ENCODE peak calls at places on chromosomes 11 and 22, in seven cellular contexts. One of them, this sample, is unnamed.

GRCh38 chr11:10651579-10652361 is 41.8 kb downstream of the IRAG1 start:
- DNase-seq in hippocampal formation: no peak
- DNase-seq in HS-27A: no peak
- DNase-seq in activated T-cell treated with anti-CD3 and anti-CD28 coated beads, Interleukin-2, amount 50 U/mL, for 24 hours: no peak
- DNase-seq in stimulated activated CD4-positive, alpha-beta T cell treated with anti-CD3 and anti-CD28 coated beads, Interleukin-4, amount 100 ng/mL, for 48 hours: no peak
- DNase-seq in stimulated activated CD8-positive, alpha-beta memory T cell treated with anti-CD3 and anti-CD28 coated beads, Interleukin-15, amount 100 ng/mL, for 48 hours: no peak
- DNase-seq in cardiac fibroblast: no peak
- DNase-seq in this sample: no peak

GRCh38 chr11:76550781-76551180 is 106.0 kb downstream of the EMSY start:
- DNase-seq in activated T-cell treated with anti-CD3 and anti-CD28 coated beads, Interleukin-2, amount 50 U/mL, for 24 hours: no peak
- DNase-seq in HS-27A: no peak
- DNase-seq in hippocampal formation: no peak
- DNase-seq in stimulated activated CD4-positive, alpha-beta T cell treated with anti-CD3 and anti-CD28 coated beads, Interleukin-4, amount 100 ng/mL, for 48 hours: no peak
- DNase-seq in stimulated activated CD8-positive, alpha-beta memory T cell treated with anti-CD3 and anti-CD28 coated beads, Interleukin-15, amount 100 ng/mL, for 48 hours: no peak
- DNase-seq in cardiac fibroblast: peak; percentile 50
- DNase-seq in this sample: no peak

GRCh38 chr11:29328961-29329441 is 687.8 kb downstream of the KCNA4 start:
- DNase-seq in hippocampal formation: peak; percentile 6
- DNase-seq in activated T-cell treated with anti-CD3 and anti-CD28 coated beads, Interleukin-2, amount 50 U/mL, for 24 hours: no peak
- DNase-seq in cardiac fibroblast: peak; percentile 88
- DNase-seq in stimulated activated CD4-positive, alpha-beta T cell treated with anti-CD3 and anti-CD28 coated beads, Interleukin-4, amount 100 ng/mL, for 48 hours: no peak
- DNase-seq in HS-27A: no peak
- DNase-seq in stimulated activated CD8-positive, alpha-beta memory T cell treated with anti-CD3 and anti-CD28 coated beads, Interleukin-15, amount 100 ng/mL, for 48 hours: no peak
- DNase-seq in this sample: no peak

GRCh38 chr22:27462190-27462589 is 339.4 kb downstream of the MN1 start:
- DNase-seq in activated T-cell treated with anti-CD3 and anti-CD28 coated beads, Interleukin-2, amount 50 U/mL, for 24 hours: no peak
- DNase-seq in cardiac fibroblast: no peak
- DNase-seq in hippocampal formation: peak; percentile 67
- DNase-seq in HS-27A: no peak
- DNase-seq in stimulated activated CD4-positive, alpha-beta T cell treated with anti-CD3 and anti-CD28 coated beads, Interleukin-4, amount 100 ng/mL, for 48 hours: no peak
- DNase-seq in stimulated activated CD8-positive, alpha-beta memory T cell treated with anti-CD3 and anti-CD28 coated beads, Interleukin-15, amount 100 ng/mL, for 48 hours: no peak
- DNase-seq in this sample: peak; percentile 64

GRCh38 chr22:42079319-42080251 is at the start of gene SMDT1:
- DNase-seq in activated T-cell treated with anti-CD3 and anti-CD28 coated beads, Interleukin-2, amount 50 U/mL, for 24 hours: peak; percentile 98
- DNase-seq in hippocampal formation: peak; percentile 97
- DNase-seq in cardiac fibroblast: peak; percentile 99
- DNase-seq in HS-27A: peak; percentile 92
- DNase-seq in stimulated activated CD4-positive, alpha-beta T cell treated with anti-CD3 and anti-CD28 coated beads, Interleukin-4, amount 100 ng/mL, for 48 hours: peak; percentile 96
- DNase-seq in stimulated activated CD8-positive, alpha-beta memory T cell treated with anti-CD3 and anti-CD28 coated beads, Interleukin-15, amount 100 ng/mL, for 48 hours: peak; percentile 97
- DNase-seq in this sample: peak; percentile 99

GRCh38 chr11:75272391-75272790 is 31.8 kb downstream of the TPBGL start:
- DNase-seq in stimulated activated CD4-positive, alpha-beta T cell treated with anti-CD3 and anti-CD28 coated beads, Interleukin-4, amount 100 ng/mL, for 48 hours: no peak
- DNase-seq in stimulated activated CD8-positive, alpha-beta memory T cell treated with anti-CD3 and anti-CD28 coated beads, Interleukin-15, amount 100 ng/mL, for 48 hours: no peak
- DNase-seq in hippocampal formation: no peak
- DNase-seq in HS-27A: no peak
- DNase-seq in activated T-cell treated with anti-CD3 and anti-CD28 coated beads, Interleukin-2, amount 50 U/mL, for 24 hours: peak; percentile 20
- DNase-seq in cardiac fibroblast: no peak
- DNase-seq in this sample: no peak

GRCh38 chr11:76143274-76143673 is 63.0 kb downstream of the WNT11 start:
- DNase-seq in cardiac fibroblast: no peak
- DNase-seq in HS-27A: no peak
- DNase-seq in stimulated activated CD4-positive, alpha-beta T cell treated with anti-CD3 and anti-CD28 coated beads, Interleukin-4, amount 100 ng/mL, for 48 hours: no peak
- DNase-seq in hippocampal formation: no peak
- DNase-seq in activated T-cell treated with anti-CD3 and anti-CD28 coated beads, Interleukin-2, amount 50 U/mL, for 24 hours: no peak
- DNase-seq in stimulated activated CD8-positive, alpha-beta memory T cell treated with anti-CD3 and anti-CD28 coated beads, Interleukin-15, amount 100 ng/mL, for 48 hours: no peak
- DNase-seq in this sample: no peak

GRCh38 chr22:49779853-49780271 is 47.8 kb downstream of the BRD1 start:
- DNase-seq in stimulated activated CD4-positive, alpha-beta T cell treated with anti-CD3 and anti-CD28 coated beads, Interleukin-4, amount 100 ng/mL, for 48 hours: no peak
- DNase-seq in HS-27A: no peak
- DNase-seq in hippocampal formation: no peak
- DNase-seq in activated T-cell treated with anti-CD3 and anti-CD28 coated beads, Interleukin-2, amount 50 U/mL, for 24 hours: no peak
- DNase-seq in stimulated activated CD8-positive, alpha-beta memory T cell treated with anti-CD3 and anti-CD28 coated beads, Interleukin-15, amount 100 ng/mL, for 48 hours: no peak
- DNase-seq in cardiac fibroblast: no peak
- DNase-seq in this sample: no peak

GRCh38 chr11:64661146-64661545 is 61.9 kb downstream of the NRXN2 start:
- DNase-seq in hippocampal formation: no peak
- DNase-seq in HS-27A: peak; percentile 70
- DNase-seq in cardiac fibroblast: peak; percentile 78
- DNase-seq in stimulated activated CD8-positive, alpha-beta memory T cell treated with anti-CD3 and anti-CD28 coated beads, Interleukin-15, amount 100 ng/mL, for 48 hours: no peak
- DNase-seq in activated T-cell treated with anti-CD3 and anti-CD28 coated beads, Interleukin-2, amount 50 U/mL, for 24 hours: no peak
- DNase-seq in stimulated activated CD4-positive, alpha-beta T cell treated with anti-CD3 and anti-CD28 coated beads, Interleukin-4, amount 100 ng/mL, for 48 hours: no peak
- DNase-seq in this sample: no peak

GRCh38 chr22:46063861-46064235 is 86.5 kb upstream of the PPARA start:
- DNase-seq in stimulated activated CD4-positive, alpha-beta T cell treated with anti-CD3 and anti-CD28 coated beads, Interleukin-4, amount 100 ng/mL, for 48 hours: no peak
- DNase-seq in cardiac fibroblast: peak; percentile 28
- DNase-seq in stimulated activated CD8-positive, alpha-beta memory T cell treated with anti-CD3 and anti-CD28 coated beads, Interleukin-15, amount 100 ng/mL, for 48 hours: no peak
- DNase-seq in activated T-cell treated with anti-CD3 and anti-CD28 coated beads, Interleukin-2, amount 50 U/mL, for 24 hours: no peak
- DNase-seq in hippocampal formation: no peak
- DNase-seq in HS-27A: no peak
- DNase-seq in this sample: peak; percentile 7

GRCh38 chr22:46612341-46612903 is 7.8 kb upstream of the GRAMD4 start:
- DNase-seq in activated T-cell treated with anti-CD3 and anti-CD28 coated beads, Interleukin-2, amount 50 U/mL, for 24 hours: no peak
- DNase-seq in stimulated activated CD8-positive, alpha-beta memory T cell treated with anti-CD3 and anti-CD28 coated beads, Interleukin-15, amount 100 ng/mL, for 48 hours: no peak
- DNase-seq in stimulated activated CD4-positive, alpha-beta T cell treated with anti-CD3 and anti-CD28 coated beads, Interleukin-4, amount 100 ng/mL, for 48 hours: no peak
- DNase-seq in cardiac fibroblast: no peak
- DNase-seq in HS-27A: no peak
- DNase-seq in hippocampal formation: no peak
- DNase-seq in this sample: no peak

GRCh38 chr11:103601230-103601846 is 435.1 kb upstream of the DDI1 start:
- DNase-seq in activated T-cell treated with anti-CD3 and anti-CD28 coated beads, Interleukin-2, amount 50 U/mL, for 24 hours: no peak
- DNase-seq in hippocampal formation: peak; percentile 30
- DNase-seq in stimulated activated CD8-positive, alpha-beta memory T cell treated with anti-CD3 and anti-CD28 coated beads, Interleukin-15, amount 100 ng/mL, for 48 hours: no peak
- DNase-seq in HS-27A: no peak
- DNase-seq in stimulated activated CD4-positive, alpha-beta T cell treated with anti-CD3 and anti-CD28 coated beads, Interleukin-4, amount 100 ng/mL, for 48 hours: peak; percentile 8
- DNase-seq in cardiac fibroblast: peak; percentile 80
- DNase-seq in this sample: no peak

GRCh38 chr11:128714121-128714520 is 20.2 kb downstream of the FLI1 start:
- DNase-seq in HS-27A: no peak
- DNase-seq in stimulated activated CD8-positive, alpha-beta memory T cell treated with anti-CD3 and anti-CD28 coated beads, Interleukin-15, amount 100 ng/mL, for 48 hours: no peak
- DNase-seq in stimulated activated CD4-positive, alpha-beta T cell treated with anti-CD3 and anti-CD28 coated beads, Interleukin-4, amount 100 ng/mL, for 48 hours: no peak
- DNase-seq in cardiac fibroblast: no peak
- DNase-seq in activated T-cell treated with anti-CD3 and anti-CD28 coated beads, Interleukin-2, amount 50 U/mL, for 24 hours: no peak
- DNase-seq in hippocampal formation: no peak
- DNase-seq in this sample: no peak

GRCh38 chr11:3119141-3119821 is 45.8 kb downstream of the OSBPL5 start:
- DNase-seq in hippocampal formation: no peak
- DNase-seq in activated T-cell treated with anti-CD3 and anti-CD28 coated beads, Interleukin-2, amount 50 U/mL, for 24 hours: no peak
- DNase-seq in stimulated activated CD4-positive, alpha-beta T cell treated with anti-CD3 and anti-CD28 coated beads, Interleukin-4, amount 100 ng/mL, for 48 hours: no peak
- DNase-seq in cardiac fibroblast: no peak
- DNase-seq in stimulated activated CD8-positive, alpha-beta memory T cell treated with anti-CD3 and anti-CD28 coated beads, Interleukin-15, amount 100 ng/mL, for 48 hours: no peak
- DNase-seq in HS-27A: no peak
- DNase-seq in this sample: peak; percentile 59

This sample was measured in posterior cingulate gyrus.